ENCODE peak calls at places on chromosomes 1 and 21, in ten cellular contexts. D is IMR-90, I is A549, V is stomach, W is HCT116, S is ovary, F is sigmoid colon, K is heart left ventricle, C is tibial nerve, Y is gastrocnemius medialis. J is an unnamed sample.

GRCh38 chr1:164685656-164686055 is 126.7 kb downstream of the PBX1 start:
- DNase-seq in F (no peak), W (no peak), C (no peak), K (no peak), V (no peak), Y (no peak), I (no peak), S (no peak), D (no peak), J (no peak)

GRCh38 chr1:206782448-206782847 is 10.2 kb upstream of the IL10 start:
- DNase-seq in D (no peak), K (no peak), I (no peak), S (no peak), C (no peak), W (no peak), Y (no peak), V (no peak), F (no peak), J (no peak)

GRCh38 chr1:19643602-19644419 is at the start of gene NBL1:
- DNase-seq in W (no peak), K (peak; percentile 84), D (peak; percentile 54), C (peak; percentile 55), F (peak; percentile 90), S (peak; percentile 88), I (peak; percentile 41), Y (no peak), V (peak; percentile 68), J (no peak)

GRCh38 chr1:175673236-175674150 is 69.9 kb downstream of the TNR start:
- DNase-seq in D (no peak), W (no peak), K (no peak), V (no peak), Y (no peak), I (no peak), C (no peak), F (no peak), S (no peak), J (no peak)

GRCh38 chr1:200028586-200029034 is 1.1 kb downstream of the NR5A2 start:
- DNase-seq in S (no peak), Y (no peak), K (no peak), D (no peak), W (no peak), C (no peak), V (no peak), F (no peak), I (no peak), J (no peak)

GRCh38 chr1:69929278-69930057 is 275.9 kb downstream of the LRRC40 start:
- DNase-seq in Y (no peak), C (no peak), S (no peak), F (no peak), I (no peak), K (no peak), V (no peak), W (no peak), D (no peak), J (no peak)

GRCh38 chr21:33936221-33937038 is 20.8 kb upstream of the ATP5PO start:
- DNase-seq in Y (no peak), F (no peak), V (no peak), C (peak; percentile 37), S (no peak), K (no peak), W (no peak), D (no peak), I (no peak), J (no peak)

GRCh38 chr1:22621761-22622160 is 14.7 kb upstream of the C1QA start:
- DNase-seq in W (no peak), F (no peak), Y (no peak), K (no peak), C (no peak), S (no peak), I (no peak), D (no peak), V (no peak), J (no peak)

GRCh38 chr1:117573386-117574040 is 32.3 kb upstream of the TENT5C start:
- DNase-seq in F (no peak), W (no peak), V (no peak), C (no peak), S (peak; percentile 30), Y (no peak), I (no peak), D (peak; percentile 26), K (no peak), J (no peak)

GRCh38 chr1:210394281-210394798 is 65.6 kb downstream of the HHAT start:
- DNase-seq in D (peak; percentile 27), S (no peak), K (peak; percentile 63), F (no peak), W (no peak), C (peak; percentile 9), V (no peak), Y (no peak), I (no peak), J (no peak)

GRCh38 chr1:226920446-226920894 is 19.6 kb upstream of the COQ8A start:
- DNase-seq in C (no peak), Y (peak; percentile 96), F (no peak), S (peak; percentile 38), V (peak; percentile 71), W (no peak), I (no peak), D (no peak), K (peak; percentile 87), J (no peak)

DNA sequence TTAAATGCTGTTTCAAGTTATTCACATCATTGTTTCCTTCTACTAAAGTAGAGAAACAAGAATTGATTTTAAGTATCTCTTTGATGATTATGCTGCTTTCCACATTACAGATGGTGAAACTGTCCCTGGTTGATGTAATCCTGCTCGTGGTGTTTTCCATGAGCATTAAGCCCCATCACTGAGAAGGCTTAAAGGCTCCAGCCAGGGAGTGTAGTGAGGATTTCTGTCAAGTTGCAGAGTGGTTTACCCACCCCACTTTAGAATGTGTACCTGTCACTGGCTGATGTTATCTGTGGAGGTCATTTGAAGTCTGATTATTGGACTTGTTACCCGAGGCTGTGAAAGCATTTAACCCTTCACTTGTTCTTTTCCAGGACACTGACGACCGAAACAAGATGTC is 12.9 kb downstream of the CERS2 start:
- DNase-seq in W (no peak), V (no peak), S (no peak), F (no peak), Y (no peak), K (no peak), D (no peak), I (no peak), C (no peak), J (no peak)
- TF ChIP-seq POLR2A in W (no peak), V (no peak), S (no peak), F (no peak), Y (no peak), K (no peak), D (no peak), I (no peak), C (no peak), J (no peak)

GRCh38 chr1:59029366-59029765 is 245.5 kb upstream of the JUN start:
- DNase-seq in V (no peak), D (peak; percentile 38), I (no peak), Y (no peak), K (no peak), C (no peak), W (no peak), F (no peak), S (no peak), J (no peak)

GRCh38 chr1:59032221-59032620 is 248.4 kb upstream of the JUN start:
- DNase-seq in C (no peak), K (no peak), Y (no peak), I (no peak), W (no peak), V (no peak), S (no peak), F (no peak), D (no peak), J (no peak)

GRCh38 chr1:59027176-59027575 is 243.3 kb upstream of the JUN start:
- DNase-seq in I (no peak), D (peak; percentile 44), S (no peak), Y (no peak), W (no peak), F (no peak), K (no peak), C (no peak), V (no peak), J (no peak)

GRCh38 chr1:59028052-59028451 is 244.2 kb upstream of the JUN start:
- DNase-seq in D (no peak), V (no peak), W (no peak), C (no peak), Y (no peak), F (no peak), K (no peak), S (no peak), I (no peak), J (no peak)

GRCh38 chr1:59029768-59030167 is 245.9 kb upstream of the JUN start:
- DNase-seq in F (no peak), D (no peak), K (no peak), Y (no peak), W (no peak), I (no peak), S (no peak), V (no peak), C (no peak), J (no peak)
- TF ChIP-seq POLR2A in F (no peak), D (no peak), K (no peak), Y (no peak), W (no peak), I (no peak), S (no peak), V (no peak), C (no peak), J (no peak)

GRCh38 chr1:204361781-204362180 is 2.1 kb upstream of the PLEKHA6 start:
- DNase-seq in Y (no peak), S (no peak), D (no peak), C (no peak), I (no peak), W (no peak), V (no peak), F (peak; percentile 64), K (no peak), J (no peak)

GRCh38 chr1:204362984-204363334 is 3.2 kb upstream of the PLEKHA6 start:
- DNase-seq in I (no peak), W (no peak), Y (no peak), D (no peak), C (no peak), S (no peak), K (no peak), V (no peak), F (no peak), J (no peak)

GRCh38 chr1:204361341-204361771 is 1.6 kb upstream of the PLEKHA6 start:
- DNase-seq in C (no peak), W (no peak), V (peak; percentile 60), D (no peak), Y (no peak), S (no peak), F (no peak), K (no peak), I (no peak), J (no peak)

GRCh38 chr1:204360314-204360713 is 585 bp upstream of the PLEKHA6 start:
- DNase-seq in I (no peak), D (no peak), F (no peak), S (no peak), W (no peak), C (no peak), Y (no peak), K (no peak), V (no peak), J (no peak)

GRCh38 chr1:204363335-204364114 is 3.8 kb upstream of the PLEKHA6 start:
- DNase-seq in W (peak; percentile 54), D (peak; percentile 71), Y (peak; percentile 32), V (peak; percentile 74), C (peak; percentile 75), I (peak; percentile 44), S (peak; percentile 75), K (peak; percentile 77), F (peak; percentile 86), J (no peak)
- TF ChIP-seq POLR2A in W (peak; percentile 9), D (peak; percentile 61), Y (no peak), V (no peak), C (no peak), I (no peak), S (peak; percentile 36), K (no peak), F (no peak), J (no peak)

GRCh38 chr1:27872059-27872801 is at the start of gene THEMIS2:
- DNase-seq in I (peak; percentile 32), Y (no peak), C (no peak), S (peak; percentile 60), V (peak; percentile 67), D (no peak), F (peak; percentile 78), K (peak; percentile 74), W (no peak), J (no peak)
- TF ChIP-seq POLR2A in I (no peak), Y (peak; percentile 65), C (peak; percentile 48), S (no peak), V (no peak), D (no peak), F (no peak), K (peak; percentile 53), W (no peak), J (peak; percentile 91)